ENCODE peak calls at places on chromosomes 2 and 18, in six cellular contexts. G is substantia nigra, X is tibial artery, Y is fibroblast of mammary gland, A is AG09309, H is HS-5. B is an unnamed sample.
A peak's percentile ranks its signal among the peaks of the same experiment; 100 is the strongest.

GRCh38 chr2:47520825-47521665 is 118.1 kb downstream of the MSH2 start:
- DNase-seq in X (no peak), Y (peak; percentile 44), H (no peak), A (no peak), G (peak; percentile 54), B (peak; percentile 91)

GRCh38 chr2:146465460-146465859 is 1379.4 kb upstream of the ACVR2A start:
- DNase-seq in A (no peak), H (no peak), Y (no peak), G (no peak), X (no peak), B (no peak)

GRCh38 chr2:11867926-11868325 is 121.5 kb downstream of the LPIN1 start:
- DNase-seq in A (no peak), X (no peak), G (no peak), Y (no peak), H (no peak), B (no peak)

GRCh38 chr2:123915380-123915779 is 109.7 kb upstream of the CNTNAP5 start:
- DNase-seq in A (no peak), X (no peak), Y (no peak), H (no peak), G (no peak), B (no peak)

GRCh38 chr2:189581354-189582139 is 961 bp upstream of the SLC40A1 start:
- DNase-seq in H (no peak), A (no peak), Y (no peak), G (no peak), X (no peak), B (no peak)

GRCh38 chr2:64063924-64064331 is 44.7 kb upstream of the VPS54 start:
- DNase-seq in X (no peak), G (no peak), Y (peak; percentile 82), H (no peak), A (no peak), B (peak; percentile 84)

GRCh38 chr2:29259221-29259620 is 144.0 kb downstream of the CLIP4 start:
- DNase-seq in Y (peak; percentile 54), G (no peak), H (peak; percentile 9), X (no peak), A (no peak), B (no peak)

GRCh38 chr2:160015746-160016145 is 46.7 kb downstream of the PLA2R1 start:
- DNase-seq in H (no peak), G (no peak), Y (no peak), A (no peak), X (no peak), B (no peak)

GRCh38 chr2:200125463-200125862 is 170.1 kb downstream of the MAIP1 start:
- DNase-seq in Y (no peak), X (no peak), A (no peak), H (no peak), G (no peak), B (no peak)

GRCh38 chr2:8599421-8600242 is 82.2 kb upstream of the ID2 start:
- DNase-seq in H (no peak), Y (no peak), X (no peak), A (no peak), G (no peak), B (no peak)

GRCh38 chr2:3661149-3661660 is 3.2 kb downstream of the ALLC start:
- DNase-seq in A (no peak), H (no peak), Y (no peak), G (no peak), X (peak; percentile 0), B (no peak)

GRCh38 chr2:234368861-234369261 is 128.0 kb downstream of the ARL4C start:
- DNase-seq in A (no peak), X (peak; percentile 67), H (no peak), Y (peak; percentile 73), G (no peak), B (no peak)

GRCh38 chr18:63511285-63511684 is 30.9 kb upstream of the SERPINB12 start:
- DNase-seq in G (no peak), A (peak; percentile 38), Y (peak; percentile 64), X (no peak), H (no peak), B (peak; percentile 50)

GRCh38 chr18:23067236-23067635 is 68.0 kb upstream of the CABLES1 start:
- DNase-seq in Y (peak; percentile 60), X (no peak), H (peak; percentile 18), A (no peak), G (no peak), B (no peak)

GRCh38 chr2:58336416-58336815 is 95.3 kb upstream of the FANCL start:
- DNase-seq in H (no peak), G (no peak), X (no peak), A (no peak), Y (no peak), B (no peak)

GRCh38 chr18:42155024-42155423 is 200.0 kb downstream of the PIK3C3 start:
- DNase-seq in G (no peak), A (no peak), H (no peak), Y (no peak), X (no peak), B (no peak)

GRCh38 chr2:150663143-150663542 is 175.7 kb upstream of the RND3 start:
- DNase-seq in Y (peak; percentile 92), G (no peak), X (no peak), A (peak; percentile 94), H (peak; percentile 90), B (no peak)

GRCh38 chr2:150169230-150169629 is 318.2 kb downstream of the RND3 start:
- DNase-seq in Y (peak; percentile 71), X (peak; percentile 60), H (no peak), A (no peak), G (no peak), B (no peak)

GRCh38 chr2:19020144-19021099 is 338.0 kb downstream of the OSR1 start:
- DNase-seq in Y (no peak), G (no peak), A (no peak), H (no peak), X (no peak), B (no peak)

GRCh38 chr2:64695656-64696310 is 42.1 kb upstream of the SERTAD2 start:
- DNase-seq in A (no peak), G (no peak), H (no peak), Y (peak; percentile 28), X (no peak), B (no peak)

B was measured in SHP77.